ENCODE peak calls at places on chromosomes 2 and 18, in four cellular contexts. N is transverse colon, R is IMR-90, Q is lower lobe of right lung. W is an unnamed sample.

GRCh38 chr2:239596298-239596697 is 195.5 kb upstream of the HDAC4 start:
- DNase-seq in N (no peak), Q (no peak), R (no peak), W (no peak)

GRCh38 chr2:75560768-75561565 is at the start of gene EVA1A:
- DNase-seq in R (peak), N (peak), Q (peak), W (peak)

GRCh38 chr2:191266201-191266600 is 21.0 kb downstream of the MYO1B start:
- DNase-seq in Q (no peak), N (no peak), R (peak), W (no peak)

GRCh38 chr2:40315684-40316083 is 136.2 kb downstream of the SLC8A1 start:
- DNase-seq in N (no peak), Q (no peak), R (peak), W (no peak)

GRCh38 chr18:40877096-40877495 is 1077.9 kb upstream of the PIK3C3 start:
- DNase-seq in N (no peak), Q (no peak), R (peak), W (no peak)

GRCh38 chr2:143420313-143420712 is 291.1 kb downstream of the ARHGAP15 start:
- DNase-seq in R (no peak), Q (no peak), N (no peak), W (peak)

GRCh38 chr2:27690052-27690451 is 26.4 kb downstream of the SLC4A1AP start:
- DNase-seq in N (no peak), R (no peak), Q (no peak), W (no peak)

GRCh38 chr2:231222318-231223000 is 24.0 kb downstream of the ARMC9 start:
- DNase-seq in Q (no peak), N (no peak), R (peak), W (no peak)

GRCh38 chr18:36034299-36034895 is 33.0 kb downstream of the RPRD1A start:
- DNase-seq in Q (no peak), N (no peak), R (no peak), W (no peak)

GRCh38 chr2:74152954-74153353 is 5.2 kb upstream of the BOLA3 start:
- DNase-seq in N (no peak), Q (no peak), R (no peak), W (no peak)

GRCh38 chr2:120704696-120705095 is 31.0 kb upstream of the GLI2 start:
- DNase-seq in R (no peak), N (no peak), Q (no peak), W (no peak)

GRCh38 chr2:46276652-46277051 is 20.6 kb upstream of the EPAS1 start:
- DNase-seq in R (peak), N (no peak), Q (no peak), W (no peak)

GRCh38 chr2:112811841-112812306 is 24.7 kb downstream of the IL1B start:
- DNase-seq in R (peak), N (no peak), Q (no peak), W (no peak)

GRCh38 chr2:172106128-172106961 is 3.6 kb upstream of the DLX2 start:
- DNase-seq in N (no peak), Q (no peak), R (peak), W (peak)

GRCh38 chr2:152507941-152508340 is 173.0 kb downstream of the FMNL2 start:
- DNase-seq in R (no peak), N (no peak), Q (no peak), W (no peak)

GRCh38 chr2:239263937-239264837 is 136.6 kb downstream of the HDAC4 start:
- DNase-seq in Q (no peak), R (peak), N (peak), W (peak)

DNA sequence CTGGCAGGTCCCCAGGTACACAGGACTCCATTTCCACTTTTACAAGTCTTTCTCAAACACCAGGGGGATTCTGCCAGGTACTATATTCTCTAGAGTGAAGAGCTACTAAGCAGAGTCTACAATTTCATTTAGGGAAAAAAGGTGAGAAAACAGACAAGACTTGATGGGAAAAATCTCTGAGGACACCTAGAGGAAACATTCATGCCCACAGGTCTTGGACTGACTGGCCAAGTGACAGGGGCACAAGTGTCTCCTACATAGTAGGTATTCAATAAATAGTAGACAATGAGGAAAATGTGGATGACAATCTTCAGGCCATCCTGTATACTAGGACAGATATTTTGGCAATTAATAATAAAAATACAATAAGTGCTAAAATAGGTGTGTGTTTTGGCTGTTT is 228.6 kb downstream of the CLIP4 start:
- DNase-seq in Q (no peak), N (no peak), R (no peak), W (no peak)
- TF ChIP-seq CTCF in Q (no peak), N (no peak), R (no peak), W (no peak)

DNA sequence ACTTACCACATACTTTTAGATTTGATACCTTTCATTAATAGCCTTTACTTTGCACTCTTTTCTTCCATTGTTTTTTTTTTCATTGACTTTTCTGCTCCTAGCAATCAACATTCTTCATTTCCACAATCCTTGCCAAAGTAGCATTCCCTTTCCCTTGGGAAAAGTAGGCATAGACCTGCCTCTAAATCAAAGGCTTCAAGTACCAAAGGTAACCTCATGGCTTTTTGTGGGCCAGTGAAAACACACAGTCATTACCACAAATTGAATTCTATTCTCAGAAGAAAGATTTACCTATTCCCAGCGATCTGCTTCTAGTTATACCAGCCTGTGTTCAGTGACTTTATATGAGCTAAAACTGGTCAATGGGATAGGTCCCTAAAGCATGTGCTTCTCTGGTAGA is 109.2 kb downstream of the SOCS6 start:
- DNase-seq in R (no peak), N (no peak), Q (no peak), W (no peak)
- TF ChIP-seq CTCF in R (no peak), N (no peak), Q (no peak), W (no peak)

GRCh38 chr2:115183144-115183543 is 740.7 kb downstream of the DPP10 start:
- DNase-seq in R (no peak), Q (no peak), N (no peak), W (no peak)
- TF ChIP-seq CTCF in R (no peak), Q (no peak), N (no peak), W (no peak)

GRCh38 chr2:205383601-205384000 is 298.7 kb upstream of the NRP2 start:
- DNase-seq in N (no peak), Q (no peak), R (no peak), W (no peak)

GRCh38 chr2:205386109-205386508 is 296.2 kb upstream of the NRP2 start:
- DNase-seq in N (no peak), R (no peak), Q (no peak), W (no peak)

GRCh38 chr2:205390866-205391265 is 291.4 kb upstream of the NRP2 start:
- DNase-seq in R (peak), Q (no peak), N (no peak), W (no peak)

GRCh38 chr2:205387350-205388045 is 294.8 kb upstream of the NRP2 start:
- DNase-seq in Q (no peak), N (no peak), R (no peak), W (no peak)
- TF ChIP-seq CTCF in Q (no peak), N (no peak), R (no peak), W (no peak)